ENCODE peak calls at places on chromosomes 4 and X, in nine cellular contexts. T, Z, F, U, K, S, D, N and C are unnamed samples.

GRCh38 chrX:130339408-130340222 is at the start of gene SLC25A14:
- DNase-seq in T (peak; percentile 68), Z (peak; percentile 52), F (peak; percentile 37), U (peak; percentile 31), K (peak; percentile 59), S (peak; percentile 61), D (peak; percentile 76), N (peak; percentile 45), C (peak; percentile 66)

GRCh38 chr4:52657630-52658501 is 1.2 kb downstream of the USP46 start:
- DNase-seq in T (peak; percentile 58), Z (peak; percentile 63), F (no peak), U (no peak), K (no peak), S (peak; percentile 75), D (peak; percentile 58), N (no peak), C (no peak)

GRCh38 chr4:140730108-140730507 is 26.1 kb downstream of the TBC1D9 start:
- DNase-seq in T (no peak), Z (no peak), F (no peak), U (no peak), K (no peak), S (no peak), D (no peak), N (no peak), C (no peak)

GRCh38 chr4:7110546-7110945 is 42.7 kb upstream of the GRPEL1 start:
- DNase-seq in T (no peak), Z (no peak), F (no peak), U (no peak), K (no peak), S (no peak), D (no peak), N (no peak), C (no peak)

GRCh38 chrX:118823263-118824172 is at the start of gene ZCCHC12:
- DNase-seq in T (peak; percentile 81), Z (no peak), F (peak; percentile 14), U (no peak), K (peak; percentile 40), S (peak; percentile 52), D (peak; percentile 55), N (peak; percentile 8), C (peak; percentile 41)

GRCh38 chr4:139815646-139816601 is 150.3 kb downstream of the MGST2 start:
- DNase-seq in T (peak; percentile 53), Z (peak; percentile 85), F (peak; percentile 48), U (no peak), K (peak; percentile 86), S (peak; percentile 89), D (peak; percentile 91), N (no peak), C (no peak)

GRCh38 chr4:164021947-164022346 is 527.5 kb downstream of the TMA16 start:
- DNase-seq in T (no peak), Z (no peak), F (no peak), U (no peak), K (no peak), S (no peak), D (no peak), N (no peak), C (no peak)

GRCh38 chr4:36321176-36321575 is 39.8 kb downstream of the DTHD1 start:
- DNase-seq in T (no peak), Z (no peak), F (no peak), U (no peak), K (no peak), S (no peak), D (no peak), N (no peak), C (no peak)

GRCh38 chr4:6763330-6763851 is 19.1 kb upstream of the KIAA0232 start:
- DNase-seq in T (no peak), Z (no peak), F (no peak), U (no peak), K (no peak), S (no peak), D (peak; percentile 22), N (no peak), C (no peak)

GRCh38 chr4:5678977-5679376 is 29.4 kb downstream of the EVC2 start:
- DNase-seq in T (no peak), Z (no peak), F (no peak), U (no peak), K (no peak), S (peak; percentile 64), D (peak; percentile 68), N (no peak), C (no peak)

GRCh38 chr4:86306816-86307215 is 53.0 kb downstream of the MAPK10 start:
- DNase-seq in T (no peak), Z (peak; percentile 77), F (no peak), U (no peak), K (peak; percentile 85), S (peak; percentile 80), D (peak; percentile 68), N (no peak), C (no peak)

GRCh38 chr4:25843340-25844097 is 19.3 kb downstream of the SEL1L3 start:
- DNase-seq in T (no peak), Z (no peak), F (no peak), U (no peak), K (no peak), S (no peak), D (no peak), N (no peak), C (peak; percentile 85)

GRCh38 chr4:54446556-54446955 is 211.2 kb upstream of the KIT start:
- DNase-seq in T (no peak), Z (peak; percentile 68), F (no peak), U (no peak), K (peak; percentile 12), S (no peak), D (peak; percentile 35), N (no peak), C (no peak)

GRCh38 chrX:80765226-80765625 is 44.5 kb downstream of the BRWD3 start:
- DNase-seq in T (no peak), Z (peak; percentile 86), F (no peak), U (peak; percentile 74), K (peak; percentile 80), S (peak; percentile 80), D (peak; percentile 88), N (no peak), C (peak; percentile 56)

GRCh38 chr4:44916406-44916805 is 190.1 kb upstream of the GNPDA2 start:
- DNase-seq in T (no peak), Z (peak; percentile 0), F (peak; percentile 19), U (no peak), K (no peak), S (peak; percentile 2), D (no peak), N (no peak), C (no peak)

GRCh38 chrX:151184705-151185104 is 8.3 kb downstream of the GPR50 start:
- DNase-seq in T (no peak), Z (no peak), F (no peak), U (no peak), K (no peak), S (no peak), D (no peak), N (no peak), C (no peak)

GRCh38 chrX:16730450-16730849 is 11.0 kb downstream of the SYAP1 start:
- DNase-seq in T (no peak), Z (no peak), F (no peak), U (no peak), K (no peak), S (no peak), D (no peak), N (no peak), C (no peak)

GRCh38 chr4:89837385-89837995 is 529 bp upstream of the SNCA start:
- DNase-seq in T (peak; percentile 66), Z (no peak), F (peak; percentile 20), U (no peak), K (peak; percentile 18), S (peak; percentile 35), D (peak; percentile 13), N (no peak), C (peak; percentile 68)

GRCh38 chrX:71542411-71542810 is 9.5 kb downstream of the OGT start:
- DNase-seq in T (no peak), Z (peak; percentile 77), F (no peak), U (no peak), K (peak; percentile 51), S (peak; percentile 74), D (peak; percentile 70), N (no peak), C (no peak)

GRCh38 chr4:24778427-24779225 is 16.7 kb upstream of the SOD3 start:
- DNase-seq in T (no peak), Z (peak; percentile 99), F (no peak), U (peak; percentile 36), K (peak; percentile 97), S (peak; percentile 95), D (peak; percentile 99), N (no peak), C (no peak)

GRCh38 chr4:19945979-19946380 is 305.7 kb upstream of the SLIT2 start:
- DNase-seq in T (no peak), Z (peak; percentile 99), F (peak; percentile 19), U (peak; percentile 96), K (peak; percentile 100), S (peak; percentile 100), D (peak; percentile 98), N (no peak), C (no peak)

GRCh38 chr4:169620846-169621228 is 459 bp downstream of the CLCN3 start:
- DNase-seq in T (no peak), Z (no peak), F (no peak), U (no peak), K (no peak), S (peak; percentile 27), D (peak; percentile 35), N (no peak), C (peak; percentile 33)

GRCh38 chr4:134773497-134774000 is 572.0 kb upstream of the PABPC4L start:
- DNase-seq in T (no peak), Z (no peak), F (no peak), U (no peak), K (no peak), S (no peak), D (no peak), N (no peak), C (no peak)

GRCh38 chr4:48462363-48462762 is 20.8 kb upstream of the SLC10A4 start:
- DNase-seq in T (no peak), Z (peak; percentile 7), F (no peak), U (no peak), K (no peak), S (no peak), D (peak; percentile 16), N (no peak), C (no peak)

GRCh38 chr4:762211-763190 is 56.9 kb downstream of the PCGF3 start:
- DNase-seq in T (no peak), Z (no peak), F (no peak), U (no peak), K (peak; percentile 22), S (no peak), D (peak; percentile 34), N (no peak), C (no peak)

GRCh38 chrX:149073464-149073863 is 431.6 kb downstream of the IDS start:
- DNase-seq in T (no peak), Z (no peak), F (no peak), U (no peak), K (no peak), S (no peak), D (no peak), N (no peak), C (no peak)

GRCh38 chr4:110165382-110166285 is 32.8 kb downstream of the ELOVL6 start:
- DNase-seq in T (no peak), Z (peak; percentile 64), F (no peak), U (peak; percentile 66), K (peak; percentile 74), S (peak; percentile 91), D (peak; percentile 85), N (peak; percentile 32), C (peak; percentile 40)

GRCh38 chr4:151674804-151675290 is 86.0 kb downstream of the GATB start:
- DNase-seq in T (peak; percentile 76), Z (peak; percentile 33), F (no peak), U (no peak), K (peak; percentile 56), S (peak; percentile 62), D (no peak), N (no peak), C (no peak)

GRCh38 chrX:18931972-18932371 is 51.9 kb downstream of the PHKA2 start:
- DNase-seq in T (peak; percentile 15), Z (peak; percentile 14), F (no peak), U (no peak), K (no peak), S (peak; percentile 17), D (peak; percentile 46), N (no peak), C (peak; percentile 10)

GRCh38 chr4:117983541-117984451 is 50.5 kb upstream of the NDST3 start:
- DNase-seq in T (no peak), Z (no peak), F (no peak), U (no peak), K (peak; percentile 67), S (peak; percentile 47), D (peak; percentile 39), N (no peak), C (no peak)

GRCh38 chr4:109671350-109671749 is 31.9 kb downstream of the CASP6 start:
- DNase-seq in T (no peak), Z (no peak), F (no peak), U (no peak), K (no peak), S (peak; percentile 5), D (no peak), N (no peak), C (no peak)